ENCODE peak calls at places on chromosomes 4 and X, in nine cellular contexts. One of them, this sample, is unnamed.

GRCh38 chr4:37244583-37245390 is at the start of gene NWD2:
- DNase-seq in right lobe of liver: no peak
- DNase-seq in brain microvascular endothelial cell: no peak
- DNase-seq in GM12865: peak
- DNase-seq in K562: no peak
- DNase-seq in AG09309: no peak
- DNase-seq in progenitor cell of endocrine pancreas: peak
- DNase-seq in lower leg skin: no peak
- DNase-seq in mesothelial cell of epicardium: peak
- DNase-seq in this sample: no peak

GRCh38 chr4:41076481-41076880 is 137.9 kb downstream of the APBB2 start:
- DNase-seq in right lobe of liver: no peak
- DNase-seq in brain microvascular endothelial cell: no peak
- DNase-seq in GM12865: no peak
- DNase-seq in K562: no peak
- DNase-seq in AG09309: no peak
- DNase-seq in progenitor cell of endocrine pancreas: no peak
- DNase-seq in lower leg skin: no peak
- DNase-seq in mesothelial cell of epicardium: no peak
- DNase-seq in this sample: no peak

GRCh38 chr4:132614682-132615081 is 534.4 kb upstream of the PCDH10 start:
- DNase-seq in right lobe of liver: no peak
- DNase-seq in brain microvascular endothelial cell: no peak
- DNase-seq in GM12865: no peak
- DNase-seq in K562: peak
- DNase-seq in AG09309: no peak
- DNase-seq in progenitor cell of endocrine pancreas: no peak
- DNase-seq in lower leg skin: no peak
- DNase-seq in mesothelial cell of epicardium: no peak
- DNase-seq in this sample: no peak

GRCh38 chrX:13092455-13092941 is 48.1 kb upstream of the FAM9C start:
- DNase-seq in right lobe of liver: no peak
- DNase-seq in brain microvascular endothelial cell: no peak
- DNase-seq in GM12865: peak
- DNase-seq in K562: no peak
- DNase-seq in AG09309: no peak
- DNase-seq in progenitor cell of endocrine pancreas: no peak
- DNase-seq in lower leg skin: peak
- DNase-seq in mesothelial cell of epicardium: no peak
- DNase-seq in this sample: no peak

GRCh38 chrX:9416562-9417319 is 48.1 kb upstream of the TBL1X start:
- DNase-seq in right lobe of liver: no peak
- DNase-seq in brain microvascular endothelial cell: no peak
- DNase-seq in GM12865: no peak
- DNase-seq in K562: no peak
- DNase-seq in AG09309: peak
- DNase-seq in progenitor cell of endocrine pancreas: no peak
- DNase-seq in lower leg skin: no peak
- DNase-seq in mesothelial cell of epicardium: no peak
- DNase-seq in this sample: peak

GRCh38 chrX:148501121-148502066 is 977 bp downstream of the AFF2 start:
- DNase-seq in right lobe of liver: peak
- DNase-seq in brain microvascular endothelial cell: no peak
- DNase-seq in GM12865: peak
- DNase-seq in K562: no peak
- DNase-seq in AG09309: no peak
- DNase-seq in progenitor cell of endocrine pancreas: peak
- DNase-seq in lower leg skin: no peak
- DNase-seq in mesothelial cell of epicardium: peak
- DNase-seq in this sample: no peak

GRCh38 chr4:86333236-86333635 is 26.6 kb downstream of the MAPK10 start:
- DNase-seq in right lobe of liver: no peak
- DNase-seq in brain microvascular endothelial cell: no peak
- DNase-seq in GM12865: no peak
- DNase-seq in K562: no peak
- DNase-seq in AG09309: no peak
- DNase-seq in progenitor cell of endocrine pancreas: no peak
- DNase-seq in lower leg skin: no peak
- DNase-seq in mesothelial cell of epicardium: no peak
- DNase-seq in this sample: no peak

GRCh38 chrX:9867753-9868152 is 81.5 kb downstream of the SHROOM2 start:
- DNase-seq in right lobe of liver: no peak
- DNase-seq in brain microvascular endothelial cell: peak
- DNase-seq in GM12865: no peak
- DNase-seq in K562: no peak
- DNase-seq in AG09309: no peak
- DNase-seq in progenitor cell of endocrine pancreas: no peak
- DNase-seq in lower leg skin: no peak
- DNase-seq in mesothelial cell of epicardium: no peak
- DNase-seq in this sample: no peak

GRCh38 chr4:52111995-52112394 is 60.9 kb downstream of the SPATA18 start:
- DNase-seq in right lobe of liver: no peak
- DNase-seq in brain microvascular endothelial cell: no peak
- DNase-seq in GM12865: no peak
- DNase-seq in K562: no peak
- DNase-seq in AG09309: no peak
- DNase-seq in progenitor cell of endocrine pancreas: no peak
- DNase-seq in lower leg skin: no peak
- DNase-seq in mesothelial cell of epicardium: no peak
- DNase-seq in this sample: no peak

GRCh38 chr4:7911044-7911578 is 28.6 kb downstream of the AFAP1 start:
- DNase-seq in right lobe of liver: no peak
- DNase-seq in brain microvascular endothelial cell: peak
- DNase-seq in GM12865: no peak
- DNase-seq in K562: no peak
- DNase-seq in AG09309: no peak
- DNase-seq in progenitor cell of endocrine pancreas: no peak
- DNase-seq in lower leg skin: no peak
- DNase-seq in mesothelial cell of epicardium: peak
- DNase-seq in this sample: peak

GRCh38 chr4:99587803-99588202 is 13.2 kb downstream of the MTTP start:
- DNase-seq in right lobe of liver: no peak
- DNase-seq in brain microvascular endothelial cell: no peak
- DNase-seq in GM12865: no peak
- DNase-seq in K562: no peak
- DNase-seq in AG09309: no peak
- DNase-seq in progenitor cell of endocrine pancreas: no peak
- DNase-seq in lower leg skin: no peak
- DNase-seq in mesothelial cell of epicardium: no peak
- DNase-seq in this sample: no peak

DNA sequence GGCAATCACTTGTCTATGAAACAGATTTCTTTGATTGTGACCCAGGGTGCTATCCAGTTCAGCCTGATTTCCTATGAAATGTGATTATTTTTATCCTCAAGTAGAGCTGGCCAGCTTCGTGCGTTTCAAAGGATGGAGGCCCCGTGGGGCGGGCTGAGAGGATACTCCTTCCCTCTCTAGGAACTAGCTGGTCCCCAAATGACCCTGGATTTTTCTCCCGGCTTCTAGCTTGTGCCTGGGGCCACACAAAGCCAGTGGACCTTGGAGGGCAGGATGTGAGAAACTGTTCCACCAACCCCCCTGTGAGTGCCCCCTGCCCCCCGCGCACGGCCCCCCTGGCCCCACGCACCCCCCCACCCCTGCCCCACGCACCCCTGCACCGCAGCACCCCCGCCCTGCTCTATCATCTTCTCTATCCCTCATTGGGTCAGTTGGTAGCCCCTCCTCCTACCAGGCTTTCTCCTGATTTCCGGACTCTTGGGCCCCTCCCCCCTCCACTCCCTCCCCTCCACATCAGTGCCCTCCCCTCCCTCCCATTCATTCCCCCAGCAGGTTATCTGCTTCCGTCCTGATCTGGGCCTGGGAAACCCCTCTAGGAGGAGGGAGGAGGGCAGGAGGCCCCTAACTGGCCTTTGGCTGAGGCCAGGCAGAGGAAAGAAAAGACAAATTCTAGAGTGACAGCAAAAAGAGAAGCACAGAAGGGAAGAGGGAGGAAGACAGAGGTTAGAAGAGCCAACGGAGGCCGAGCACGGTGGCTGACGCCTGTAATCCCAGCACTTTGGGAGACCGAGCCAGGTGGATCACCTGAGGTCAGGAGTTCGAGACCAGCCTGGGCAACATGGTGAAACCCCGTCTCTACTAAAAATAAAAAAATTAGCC is 3.3 kb downstream of the XPNPEP2 start:
- DNase-seq in right lobe of liver: no peak
- DNase-seq in brain microvascular endothelial cell: no peak
- DNase-seq in GM12865: no peak
- DNase-seq in K562: peak
- DNase-seq in AG09309: no peak
- DNase-seq in progenitor cell of endocrine pancreas: no peak
- DNase-seq in lower leg skin: no peak
- DNase-seq in mesothelial cell of epicardium: no peak
- DNase-seq in this sample: no peak
- TF ChIP-seq CTCF in right lobe of liver: no peak
- TF ChIP-seq CTCF in brain microvascular endothelial cell: no peak
- TF ChIP-seq CTCF in GM12865: no peak
- TF ChIP-seq CTCF in K562: no peak
- TF ChIP-seq CTCF in AG09309: no peak
- TF ChIP-seq CTCF in progenitor cell of endocrine pancreas: no peak
- TF ChIP-seq CTCF in lower leg skin: no peak
- TF ChIP-seq CTCF in mesothelial cell of epicardium: no peak
- TF ChIP-seq CTCF in this sample: no peak

DNA sequence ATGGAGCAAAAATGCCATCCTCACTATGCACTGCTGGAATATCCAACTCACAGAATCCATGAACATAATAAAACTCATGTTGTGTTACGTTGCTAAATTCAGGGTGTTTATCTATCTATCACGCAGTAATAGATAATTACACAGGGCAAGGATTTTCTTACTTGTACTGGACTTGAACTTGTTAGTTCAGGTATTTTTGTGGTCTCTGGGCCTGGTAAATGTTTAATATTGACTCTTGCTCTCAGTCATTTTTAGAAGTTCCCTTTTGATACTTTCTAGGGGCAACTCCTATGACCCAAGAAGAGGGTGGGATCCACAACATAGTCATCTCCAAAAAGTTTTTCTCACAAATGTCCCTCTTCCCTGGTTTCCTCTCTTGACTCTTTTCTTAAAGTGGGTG is 522.4 kb upstream of the IGFBP7 start:
- DNase-seq in right lobe of liver: no peak
- DNase-seq in brain microvascular endothelial cell: no peak
- DNase-seq in GM12865: no peak
- DNase-seq in K562: no peak
- DNase-seq in AG09309: no peak
- DNase-seq in progenitor cell of endocrine pancreas: no peak
- DNase-seq in lower leg skin: no peak
- DNase-seq in mesothelial cell of epicardium: no peak
- DNase-seq in this sample: no peak
- TF ChIP-seq CTCF in right lobe of liver: no peak
- TF ChIP-seq CTCF in brain microvascular endothelial cell: no peak
- TF ChIP-seq CTCF in GM12865: no peak
- TF ChIP-seq CTCF in K562: no peak
- TF ChIP-seq CTCF in AG09309: no peak
- TF ChIP-seq CTCF in progenitor cell of endocrine pancreas: no peak
- TF ChIP-seq CTCF in lower leg skin: no peak
- TF ChIP-seq CTCF in mesothelial cell of epicardium: no peak
- TF ChIP-seq CTCF in this sample: no peak

GRCh38 chrX:35374116-35374515 is 424.0 kb upstream of the MAGEB16 start:
- DNase-seq in right lobe of liver: no peak
- DNase-seq in brain microvascular endothelial cell: no peak
- DNase-seq in GM12865: no peak
- DNase-seq in K562: no peak
- DNase-seq in AG09309: no peak
- DNase-seq in progenitor cell of endocrine pancreas: no peak
- DNase-seq in lower leg skin: no peak
- DNase-seq in mesothelial cell of epicardium: no peak
- DNase-seq in this sample: no peak
- TF ChIP-seq CTCF in right lobe of liver: no peak
- TF ChIP-seq CTCF in brain microvascular endothelial cell: no peak
- TF ChIP-seq CTCF in GM12865: no peak
- TF ChIP-seq CTCF in K562: no peak
- TF ChIP-seq CTCF in AG09309: no peak
- TF ChIP-seq CTCF in progenitor cell of endocrine pancreas: no peak
- TF ChIP-seq CTCF in lower leg skin: no peak
- TF ChIP-seq CTCF in mesothelial cell of epicardium: no peak
- TF ChIP-seq CTCF in this sample: no peak

GRCh38 chr4:154349829-154350228 is 141.8 kb downstream of the DCHS2 start:
- DNase-seq in right lobe of liver: no peak
- DNase-seq in brain microvascular endothelial cell: peak
- DNase-seq in GM12865: no peak
- DNase-seq in K562: peak
- DNase-seq in AG09309: no peak
- DNase-seq in progenitor cell of endocrine pancreas: no peak
- DNase-seq in lower leg skin: no peak
- DNase-seq in mesothelial cell of epicardium: no peak
- DNase-seq in this sample: no peak
- TF ChIP-seq CTCF in right lobe of liver: peak
- TF ChIP-seq CTCF in brain microvascular endothelial cell: peak
- TF ChIP-seq CTCF in GM12865: peak
- TF ChIP-seq CTCF in K562: peak
- TF ChIP-seq CTCF in AG09309: peak
- TF ChIP-seq CTCF in progenitor cell of endocrine pancreas: peak
- TF ChIP-seq CTCF in lower leg skin: no peak
- TF ChIP-seq CTCF in mesothelial cell of epicardium: no peak
- TF ChIP-seq CTCF in this sample: peak

GRCh38 chr4:186910385-186910784 is 186.7 kb upstream of the FAT1 start:
- DNase-seq in right lobe of liver: peak
- DNase-seq in brain microvascular endothelial cell: no peak
- DNase-seq in GM12865: no peak
- DNase-seq in K562: no peak
- DNase-seq in AG09309: no peak
- DNase-seq in progenitor cell of endocrine pancreas: no peak
- DNase-seq in lower leg skin: no peak
- DNase-seq in mesothelial cell of epicardium: no peak
- DNase-seq in this sample: no peak
- TF ChIP-seq CTCF in right lobe of liver: no peak
- TF ChIP-seq CTCF in brain microvascular endothelial cell: no peak
- TF ChIP-seq CTCF in GM12865: no peak
- TF ChIP-seq CTCF in K562: no peak
- TF ChIP-seq CTCF in AG09309: no peak
- TF ChIP-seq CTCF in progenitor cell of endocrine pancreas: no peak
- TF ChIP-seq CTCF in lower leg skin: no peak
- TF ChIP-seq CTCF in mesothelial cell of epicardium: no peak
- TF ChIP-seq CTCF in this sample: no peak

GRCh38 chr4:117968606-117969005 is 65.7 kb upstream of the NDST3 start:
- DNase-seq in right lobe of liver: no peak
- DNase-seq in brain microvascular endothelial cell: no peak
- DNase-seq in GM12865: no peak
- DNase-seq in K562: no peak
- DNase-seq in AG09309: no peak
- DNase-seq in progenitor cell of endocrine pancreas: no peak
- DNase-seq in lower leg skin: no peak
- DNase-seq in mesothelial cell of epicardium: no peak
- DNase-seq in this sample: no peak
- TF ChIP-seq CTCF in right lobe of liver: no peak
- TF ChIP-seq CTCF in brain microvascular endothelial cell: no peak
- TF ChIP-seq CTCF in GM12865: no peak
- TF ChIP-seq CTCF in K562: no peak
- TF ChIP-seq CTCF in AG09309: no peak
- TF ChIP-seq CTCF in progenitor cell of endocrine pancreas: no peak
- TF ChIP-seq CTCF in lower leg skin: no peak
- TF ChIP-seq CTCF in mesothelial cell of epicardium: no peak
- TF ChIP-seq CTCF in this sample: no peak

This sample was measured in AG09319.